ENCODE peak calls at places on chromosome 15, in six cellular contexts. U, E, Q, K, R and X are unnamed samples.

GRCh38 chr15:40618023-40618422 is 24.0 kb downstream of the KNL1 start:
- DNase-seq in U (no peak), E (no peak), Q (no peak), K (no peak), R (no peak), X (no peak)

GRCh38 chr15:58932791-58933310 is 628 bp downstream of the SLTM start:
- DNase-seq in U (no peak), E (peak), Q (no peak), K (no peak), R (no peak), X (peak)

GRCh38 chr15:67050522-67051087 is 14.8 kb upstream of the SMAD3 start:
- DNase-seq in U (no peak), E (no peak), Q (no peak), K (no peak), R (no peak), X (no peak)

GRCh38 chr15:70505411-70505919 is 257.9 kb downstream of the UACA start:
- DNase-seq in U (peak), E (peak), Q (no peak), K (no peak), R (no peak), X (peak)

GRCh38 chr15:92801774-92802464 is 98.2 kb upstream of the CHD2 start:
- DNase-seq in U (no peak), E (no peak), Q (no peak), K (no peak), R (peak), X (no peak)

GRCh38 chr15:44130778-44131177 is 64.3 kb downstream of the FRMD5 start:
- DNase-seq in U (no peak), E (peak), Q (no peak), K (no peak), R (no peak), X (no peak)

GRCh38 chr15:28107111-28107893 is 8.2 kb upstream of the OCA2 start:
- DNase-seq in U (peak), E (peak), Q (no peak), K (peak), R (no peak), X (peak)

GRCh38 chr15:51936119-51936478 is 35.5 kb downstream of the LEO1 start:
- DNase-seq in U (no peak), E (no peak), Q (no peak), K (no peak), R (no peak), X (no peak)

GRCh38 chr15:55289011-55289572 is 521 bp downstream of the RAB27A start:
- DNase-seq in U (peak), E (peak), Q (peak), K (peak), R (peak), X (peak)

GRCh38 chr15:35477853-35478252 is 68.1 kb downstream of the DPH6 start:
- DNase-seq in U (no peak), E (no peak), Q (no peak), K (no peak), R (no peak), X (no peak)

GRCh38 chr15:33985287-33985686 is 17.0 kb downstream of the CHRM5 start:
- DNase-seq in U (no peak), E (no peak), Q (no peak), K (no peak), R (no peak), X (no peak)

GRCh38 chr15:93042691-93043378 is 46.2 kb downstream of the RGMA start:
- DNase-seq in U (no peak), E (no peak), Q (no peak), K (no peak), R (no peak), X (no peak)

GRCh38 chr15:57356636-57357035 is 19.7 kb upstream of the CGNL1 start:
- DNase-seq in U (no peak), E (peak), Q (no peak), K (no peak), R (no peak), X (no peak)

GRCh38 chr15:20356444-20357138 is 185.0 kb downstream of the GOLGA6L6 start:
- DNase-seq in U (peak), E (peak), Q (peak), K (no peak), R (peak), X (peak)

GRCh38 chr15:51736069-51736468 is 1.4 kb downstream of the LYSMD2 start:
- DNase-seq in U (peak), E (no peak), Q (peak), K (no peak), R (no peak), X (no peak)

GRCh38 chr15:75843618-75844610 is 667 bp downstream of the UBE2Q2 start:
- DNase-seq in U (peak), E (peak), Q (peak), K (peak), R (peak), X (peak)

GRCh38 chr15:48177383-48177874 is 666 bp downstream of the MYEF2 start:
- DNase-seq in U (peak), E (peak), Q (no peak), K (no peak), R (no peak), X (peak)

GRCh38 chr15:60473135-60473534 is 5.8 kb downstream of the ICE2 start:
- DNase-seq in U (no peak), E (no peak), Q (no peak), K (no peak), R (no peak), X (no peak)

GRCh38 chr15:66621491-66622467 is 56.0 kb upstream of the LCTL start:
- DNase-seq in U (no peak), E (no peak), Q (no peak), K (no peak), R (peak), X (no peak)